ENCODE peak calls at places on chromosomes 11 and 22, in ten cellular contexts. K is A549, Q is sigmoid colon, A is stomach, W is suprapubic skin, Z is tibial nerve, U is esophagus muscularis mucosa, S is ovary, P is GM12878, T is K562. M is an unnamed sample.
A peak's percentile ranks its signal among the peaks of the same experiment; 100 is the strongest.

GRCh38 chr11:93054881-93055280 is 85.4 kb downstream of the MTNR1B start:
- DNase-seq in Q (no peak), T (peak; percentile 30), S (no peak), P (no peak), A (no peak), K (peak; percentile 64), W (no peak), U (no peak), Z (no peak), M (no peak)

GRCh38 chr11:27464155-27464759 is 8.3 kb downstream of the LGR4 start:
- DNase-seq in Q (no peak), W (no peak), T (peak; percentile 13), A (no peak), K (no peak), S (no peak), P (no peak), U (no peak), Z (no peak), M (no peak)

GRCh38 chr11:68116892-68117435 is 4.2 kb downstream of the CHKA start:
- DNase-seq in Q (no peak), Z (no peak), W (no peak), A (no peak), K (no peak), S (no peak), T (no peak), U (no peak), P (no peak), M (no peak)

GRCh38 chr22:29253561-29254282 is 14.1 kb downstream of the RHBDD3 start:
- DNase-seq in K (no peak), Z (no peak), Q (no peak), A (peak; percentile 18), S (no peak), P (no peak), W (no peak), U (no peak), T (no peak), M (no peak)

GRCh38 chr11:76830639-76831312 is 29.9 kb upstream of the ACER3 start:
- DNase-seq in Q (no peak), Z (no peak), A (no peak), T (no peak), W (no peak), K (no peak), U (no peak), S (no peak), P (no peak), M (no peak)

GRCh38 chr11:84887055-84887629 is 740.0 kb downstream of the DLG2 start:
- DNase-seq in A (no peak), K (no peak), P (no peak), W (no peak), Z (no peak), S (no peak), Q (no peak), U (no peak), T (no peak), M (no peak)

GRCh38 chr11:65434667-65435179 is 12.1 kb downstream of the NEAT1 start:
- DNase-seq in K (no peak), T (no peak), P (no peak), Q (peak; percentile 52), U (peak; percentile 24), Z (no peak), A (no peak), S (no peak), W (no peak), M (peak; percentile 7)

GRCh38 chr22:43823353-43823908 is 11.3 kb upstream of the EFCAB6 start:
- DNase-seq in Z (no peak), S (peak; percentile 32), A (peak; percentile 82), T (no peak), U (no peak), W (no peak), K (peak; percentile 68), P (no peak), Q (no peak), M (no peak)

GRCh38 chr11:73107597-73107996 is 34.5 kb downstream of the FCHSD2 start:
- DNase-seq in P (no peak), W (no peak), U (no peak), K (no peak), T (no peak), Z (no peak), A (no peak), Q (no peak), S (no peak), M (no peak)

GRCh38 chr11:61343792-61344745 is 11.0 kb downstream of the TKFC start:
- DNase-seq in K (no peak), A (no peak), T (peak; percentile 81), U (no peak), Z (no peak), Q (no peak), P (no peak), S (peak; percentile 36), W (no peak), M (no peak)

GRCh38 chr22:47437110-47437509 is 674.7 kb downstream of the TBC1D22A start:
- DNase-seq in K (no peak), Q (no peak), P (no peak), A (no peak), U (no peak), T (no peak), W (no peak), Z (no peak), S (no peak), M (no peak)

GRCh38 chr22:40346178-40347064 is at the start of gene ADSL:
- DNase-seq in T (peak; percentile 91), K (peak; percentile 82), W (peak; percentile 94), Z (peak; percentile 77), S (peak; percentile 92), U (peak; percentile 97), P (peak; percentile 41), A (peak; percentile 88), Q (peak; percentile 93), M (peak; percentile 92)
- TF ChIP-seq POLR2A in T (peak; percentile 96), K (peak; percentile 95), W (peak; percentile 73), Z (peak; percentile 68), S (peak; percentile 88), U (peak; percentile 91), P (peak; percentile 99), A (no peak), Q (peak; percentile 79), M (peak; percentile 89)

GRCh38 chr22:27747396-27748256 is 53.9 kb downstream of the MN1 start:
- DNase-seq in P (no peak), S (no peak), K (no peak), Q (peak; percentile 57), U (no peak), T (peak; percentile 46), A (no peak), W (no peak), Z (no peak), M (no peak)

GRCh38 chr22:27749597-27750225 is 51.8 kb downstream of the MN1 start:
- DNase-seq in P (no peak), W (no peak), Z (no peak), S (peak; percentile 57), T (no peak), A (no peak), U (no peak), K (no peak), Q (peak; percentile 63), M (no peak)

GRCh38 chr22:27746918-27747317 is 54.6 kb downstream of the MN1 start:
- DNase-seq in Q (no peak), Z (no peak), A (no peak), K (no peak), S (no peak), W (no peak), P (no peak), U (no peak), T (no peak), M (no peak)

GRCh38 chr22:27750866-27751265 is 50.7 kb downstream of the MN1 start:
- DNase-seq in K (no peak), U (no peak), P (no peak), Q (peak; percentile 46), S (peak; percentile 44), W (no peak), T (no peak), Z (no peak), A (no peak), M (no peak)

DNA sequence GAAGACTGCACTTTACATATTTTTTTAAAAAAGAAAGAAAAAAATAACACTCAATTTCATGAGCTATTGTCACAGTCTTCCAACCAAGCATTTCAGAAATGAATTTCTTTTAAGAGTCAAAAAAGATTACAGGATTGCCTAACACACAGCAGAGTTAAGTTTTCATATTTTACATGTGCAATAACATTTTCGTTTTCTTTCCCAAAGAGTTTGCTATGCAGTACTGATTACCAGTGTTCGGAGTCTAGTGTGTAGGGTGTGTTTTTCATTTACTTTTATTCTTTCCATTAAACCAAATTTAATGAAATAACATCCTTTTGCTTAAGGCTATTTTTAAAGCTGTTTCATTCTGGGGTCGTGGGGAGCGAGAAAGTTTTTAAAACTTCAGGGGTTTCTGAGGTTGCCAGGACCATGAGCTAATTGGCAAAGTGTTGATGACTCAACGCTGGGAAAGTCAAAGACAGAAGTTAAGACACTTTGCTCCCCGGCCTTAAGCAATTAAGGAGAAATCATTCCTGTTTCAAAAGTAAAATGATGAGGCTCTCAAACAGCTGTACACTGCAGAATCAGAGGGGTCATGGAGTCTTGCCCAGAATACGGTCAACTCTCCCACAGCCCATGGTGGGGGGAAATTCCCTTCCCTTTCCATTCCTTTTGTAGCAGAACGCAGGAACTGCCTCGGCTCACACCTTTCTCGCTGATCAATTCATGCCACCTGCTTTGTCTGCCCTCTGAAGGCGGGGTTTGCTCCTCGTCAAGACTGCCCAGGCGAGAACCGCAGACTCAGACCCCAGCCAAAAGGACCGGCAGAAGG is 53.0 kb downstream of the MN1 start:
- DNase-seq in Q (peak; percentile 69), S (peak; percentile 52), T (no peak), P (no peak), U (no peak), Z (no peak), K (no peak), W (no peak), A (no peak), M (no peak)
- H3K4me3 ChIP-seq in Q (no peak overlapping the region), S (no peak overlapping the region), T (no peak overlapping the region), P (no peak overlapping the region), U (peak overlapping the region; percentile 27), Z (no peak overlapping the region), K (no peak overlapping the region), W (no peak overlapping the region), A (no peak overlapping the region), M (no peak overlapping the region)

GRCh38 chr11:17403977-17404759 is 15.7 kb upstream of the KCNJ11 start:
- DNase-seq in Z (no peak), K (no peak), Q (no peak), U (no peak), S (no peak), T (no peak), A (no peak), W (no peak), P (no peak), M (no peak)
- TF ChIP-seq EP300 in Z (no peak), K (no peak), Q (no peak), U (no peak), S (no peak), T (no peak), A (no peak), W (no peak), P (no peak), M (no peak)

DNA sequence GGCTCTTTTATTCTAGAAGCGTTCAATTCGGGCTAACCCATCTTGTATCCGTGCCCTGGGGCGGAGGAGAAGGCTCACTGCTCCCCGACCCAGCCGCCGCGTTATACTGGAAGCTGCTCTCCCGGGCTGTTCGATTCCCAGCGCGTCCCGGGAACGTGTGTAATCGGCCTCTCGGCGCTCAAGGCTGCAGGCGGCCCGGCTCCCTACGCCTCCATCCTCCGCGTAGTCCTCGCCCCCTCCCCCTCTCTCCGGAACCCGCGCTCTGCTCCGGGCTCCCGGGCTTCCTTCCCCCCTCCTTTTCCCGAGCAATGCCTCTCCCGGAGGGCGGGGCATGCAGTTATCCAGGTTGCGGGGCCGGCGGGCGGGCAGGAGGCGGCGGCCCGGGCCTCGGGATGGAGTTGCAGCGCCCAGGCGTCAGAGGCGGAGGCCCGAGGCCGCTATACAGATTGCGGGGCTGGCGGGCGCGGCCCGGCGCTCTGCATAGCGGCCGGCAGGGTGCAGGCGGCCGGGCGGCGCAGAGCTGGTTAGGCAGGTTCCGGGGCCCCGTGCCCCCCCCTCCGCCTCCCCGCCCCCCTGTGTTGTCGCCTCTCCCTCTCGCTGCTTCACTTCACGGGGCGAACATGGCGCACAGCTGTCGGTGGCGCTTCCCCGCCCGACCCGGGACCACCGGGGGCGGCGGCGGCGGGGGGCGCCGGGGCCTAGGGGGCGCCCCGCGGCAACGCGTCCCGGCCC is at the start of gene KMT2A:
- DNase-seq in U (peak; percentile 98), S (peak; percentile 99), P (no peak), Q (peak; percentile 99), A (peak; percentile 97), Z (peak; percentile 96), K (peak; percentile 76), T (peak; percentile 98), W (peak; percentile 97), M (peak; percentile 98)
- TF ChIP-seq POLR2A in U (no peak), S (peak; percentile 50), P (peak; percentile 74), Q (no peak), A (no peak), Z (no peak), K (peak; percentile 63), T (peak; percentile 60), W (peak; percentile 17), M (no peak)